ENCODE peak calls at places on chromosomes 2 and 18, in six cellular contexts. C is OCI-LY7, O is IMR-90, E is iPS DF 6.9, R is astrocyte of the cerebellum, T is right lobe of liver. P is an unnamed sample.

GRCh38 chr2:241095594-241096290 is 6.3 kb downstream of the MTERF4 start:
- DNase-seq in C (no peak), O (no peak), E (no peak), R (no peak), T (no peak), P (no peak)

GRCh38 chr18:1408331-1408835 is 503.7 kb downstream of the ADCYAP1 start:
- DNase-seq in C (no peak), O (no peak), E (no peak), R (no peak), T (no peak), P (no peak)

GRCh38 chr18:27110319-27110718 is 74.8 kb downstream of the CHST9 start:
- DNase-seq in C (no peak), O (no peak), E (no peak), R (no peak), T (no peak), P (no peak)

GRCh38 chr2:714005-714741 is 37.0 kb upstream of the TMEM18 start:
- DNase-seq in C (peak), O (peak), E (peak), R (peak), T (no peak), P (no peak)

GRCh38 chr2:2251255-2251654 is 79.8 kb downstream of the MYT1L start:
- DNase-seq in C (no peak), O (no peak), E (no peak), R (no peak), T (peak), P (no peak)

GRCh38 chr2:73239776-73240175 is 5.7 kb downstream of the CCT7 start:
- DNase-seq in C (no peak), O (peak), E (no peak), R (peak), T (no peak), P (peak)

GRCh38 chr2:199940373-199940772 is 14.9 kb downstream of the TYW5 start:
- DNase-seq in C (peak), O (peak), E (no peak), R (no peak), T (no peak), P (no peak)

GRCh38 chr18:31098878-31099277 is 3.3 kb downstream of the DSC2 start:
- DNase-seq in C (no peak), O (no peak), E (no peak), R (no peak), T (no peak), P (no peak)

GRCh38 chr2:172106128-172106961 is 3.6 kb upstream of the DLX2 start:
- DNase-seq in C (no peak), O (peak), E (no peak), R (no peak), T (no peak), P (no peak)

GRCh38 chr2:84393829-84394228 is 65.3 kb downstream of the SUCLG1 start:
- DNase-seq in C (no peak), O (peak), E (no peak), R (no peak), T (no peak), P (no peak)

GRCh38 chr2:62321890-62322289 is 126.0 kb downstream of the B3GNT2 start:
- DNase-seq in C (no peak), O (no peak), E (no peak), R (no peak), T (no peak), P (no peak)

GRCh38 chr2:127535941-127536340 is 458 bp downstream of the MYO7B start:
- DNase-seq in C (no peak), O (no peak), E (no peak), R (no peak), T (no peak), P (no peak)
- H3K4me3 ChIP-seq in C (no peak), O (no peak), E (no peak), R (no peak), T (no peak), P (no peak)

GRCh38 chr2:236393581-236393980 is 129.4 kb upstream of the ASB18 start:
- DNase-seq in C (no peak), O (no peak), E (no peak), R (no peak), T (no peak), P (no peak)
- H3K4me3 ChIP-seq in C (no peak), O (no peak), E (no peak), R (no peak), T (no peak), P (no peak)

DNA sequence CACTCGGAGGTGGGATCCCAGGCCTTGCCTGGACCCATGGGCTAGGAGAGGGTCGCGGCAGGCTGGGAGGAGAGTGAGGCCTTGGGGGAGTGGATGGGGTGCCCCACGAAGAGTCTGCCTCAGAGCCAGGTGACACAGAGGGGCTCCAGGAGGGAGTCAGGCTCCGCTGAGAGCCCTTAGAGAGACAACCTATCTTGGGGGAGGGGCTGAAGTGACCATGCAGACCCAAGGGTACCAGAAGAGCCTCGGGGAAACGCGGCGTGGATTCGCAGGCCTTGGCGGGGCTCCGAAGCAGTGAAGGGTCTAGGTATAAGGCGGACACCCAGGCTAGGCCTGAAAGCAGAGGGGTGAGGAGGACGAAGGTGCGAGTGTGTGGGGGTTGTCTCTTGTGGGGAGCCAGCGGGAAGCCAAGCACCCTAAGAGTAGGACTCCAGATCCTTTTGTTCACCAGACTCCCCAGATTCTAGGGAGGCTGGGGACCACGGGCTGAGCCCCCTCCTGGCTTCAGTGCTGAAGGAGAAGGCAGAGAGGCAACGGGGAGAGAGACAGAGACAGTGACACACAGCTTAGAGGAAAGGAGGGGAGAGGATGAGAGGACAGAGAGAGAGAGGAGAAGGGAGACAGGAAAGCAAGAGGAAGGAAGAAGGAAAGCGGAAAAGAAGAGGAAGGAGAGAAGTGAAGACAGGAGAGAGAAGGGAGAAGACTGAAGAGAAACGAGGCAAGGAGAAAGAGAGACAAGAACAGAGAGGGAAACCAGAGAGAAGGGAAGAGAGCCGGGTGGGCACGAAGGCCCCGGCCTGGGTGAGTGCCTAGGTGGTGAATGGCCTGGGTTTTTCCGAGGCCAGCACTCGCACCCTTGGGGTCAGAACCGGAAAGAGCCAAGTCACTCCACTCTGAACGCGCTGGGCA is 1.1 kb upstream of the HOXD11 start:
- DNase-seq in C (no peak), O (no peak), E (no peak), R (no peak), T (no peak), P (no peak)
- H3K4me3 ChIP-seq in C (no peak), O (no peak), E (no peak), R (no peak), T (no peak), P (no peak)

GRCh38 chr2:170530284-170530745 is 184.8 kb upstream of the SP5 start:
- DNase-seq in C (no peak), O (peak), E (no peak), R (peak), T (peak), P (peak)
- H3K4me3 ChIP-seq in C (no peak), O (no peak), E (no peak), R (no peak), T (no peak), P (no peak)

GRCh38 chr2:219244789-219245147 is 476 bp downstream of the GLB1L start:
- DNase-seq in C (no peak), O (no peak), E (no peak), R (no peak), T (no peak), P (no peak)

GRCh38 chr2:219246559-219246958 is 1.3 kb downstream of the STK16 start:
- DNase-seq in C (no peak), O (no peak), E (no peak), R (no peak), T (no peak), P (no peak)

GRCh38 chr2:219245899-219246230 is 586 bp downstream of the STK16 start:
- DNase-seq in C (no peak), O (no peak), E (no peak), R (no peak), T (no peak), P (no peak)

GRCh38 chr2:219245148-219245898 is at the start of the genes GLB1L and STK16:
- DNase-seq in C (peak), O (peak), E (peak), R (peak), T (peak), P (peak)

GRCh38 chr2:219243291-219243761 is 1.9 kb downstream of the GLB1L start:
- DNase-seq in C (no peak), O (no peak), E (no peak), R (no peak), T (peak), P (no peak)
- H3K4me3 ChIP-seq in C (no peak), O (no peak), E (no peak), R (no peak), T (no peak), P (peak)

GRCh38 chr2:19357383-19358241 is 811 bp downstream of the OSR1 start:
- DNase-seq in C (no peak), O (peak), E (no peak), R (no peak), T (no peak), P (no peak)
- H3K4me3 ChIP-seq in C (no peak), O (peak), E (peak), R (peak), T (peak), P (peak)

DNA sequence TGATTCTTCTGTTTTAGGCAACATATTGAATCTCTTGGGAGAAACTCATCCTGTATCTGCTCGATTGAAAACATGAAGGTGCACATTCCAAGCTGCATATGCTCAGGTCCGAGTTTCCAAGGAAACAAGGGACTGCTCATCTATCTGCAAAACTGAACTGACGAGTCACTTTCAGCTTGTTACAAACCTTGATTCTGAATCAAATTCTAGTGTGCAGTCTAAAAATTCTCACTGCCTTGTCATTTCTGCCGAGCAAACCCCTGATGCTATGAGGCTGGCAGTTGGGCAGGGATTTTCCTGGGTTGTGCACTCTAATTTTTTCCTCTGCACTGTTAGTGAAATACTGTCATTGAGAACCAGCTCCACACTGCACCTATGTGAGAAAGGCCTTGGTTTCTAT is 101.3 kb upstream of the ETAA1 start:
- DNase-seq in C (no peak), O (peak), E (no peak), R (no peak), T (no peak), P (no peak)
- H3K4me3 ChIP-seq in C (no peak), O (no peak), E (no peak), R (no peak), T (no peak), P (no peak)